ENCODE peak calls at places on chromosomes 1 and 21, in eight cellular contexts. E is activated CD4-positive, alpha-beta T cell treated with anti-CD3 and anti-CD28 coated beads for 24 hours; Z is NCI-H345; I is T-helper 22 cell; L is NCI-H460; P is epithelial cell of esophagus; N is NCI-H1105 treated with DMSO at 0.1 percent for 48 hours; R is Caki2. D is an unnamed sample.

GRCh38 chr1:72281637-72282270 is 585 bp downstream of the NEGR1 start:
- DNase-seq in E (no peak), Z (peak; percentile 65), I (no peak), L (no peak), P (peak; percentile 4), N (peak; percentile 55), R (peak; percentile 3), D (no peak)

GRCh38 chr1:156475568-156476500 is 24.7 kb downstream of the MEF2D start:
- DNase-seq in E (no peak), Z (no peak), I (no peak), L (no peak), P (peak; percentile 50), N (no peak), R (no peak), D (no peak)

GRCh38 chr1:184891440-184891839 is 82.9 kb downstream of the NIBAN1 start:
- DNase-seq in E (no peak), Z (no peak), I (no peak), L (no peak), P (no peak), N (no peak), R (no peak), D (no peak)

GRCh38 chr1:224745388-224745787 is 129.3 kb downstream of the CNIH3 start:
- DNase-seq in E (no peak), Z (no peak), I (no peak), L (no peak), P (no peak), N (no peak), R (no peak), D (no peak)

GRCh38 chr1:24481098-24481497 is 21.5 kb upstream of the RCAN3 start:
- DNase-seq in E (peak; percentile 45), Z (no peak), I (peak; percentile 46), L (no peak), P (no peak), N (no peak), R (no peak), D (no peak)

GRCh38 chr1:216961516-216961915 is 238.3 kb upstream of the ESRRG start:
- DNase-seq in E (no peak), Z (no peak), I (no peak), L (no peak), P (peak; percentile 9), N (no peak), R (no peak), D (no peak)

GRCh38 chr1:8763888-8764287 is 53.6 kb downstream of the RERE start:
- DNase-seq in E (no peak), Z (no peak), I (no peak), L (no peak), P (peak; percentile 34), N (no peak), R (no peak), D (no peak)

GRCh38 chr1:172969611-172970010 is 81.1 kb downstream of the TNFSF18 start:
- DNase-seq in E (no peak), Z (no peak), I (no peak), L (peak; percentile 92), P (peak; percentile 27), N (no peak), R (no peak), D (no peak)

GRCh38 chr1:106621853-106622252 is 434.6 kb upstream of the PRMT6 start:
- DNase-seq in E (no peak), Z (peak; percentile 33), I (no peak), L (no peak), P (no peak), N (peak; percentile 93), R (peak; percentile 73), D (no peak)

GRCh38 chr1:83583351-83584014 is 415.4 kb downstream of the TTLL7 start:
- DNase-seq in E (no peak), Z (peak; percentile 10), I (no peak), L (no peak), P (peak; percentile 46), N (peak; percentile 31), R (no peak), D (no peak)

GRCh38 chr1:232627645-232628334 is 2.1 kb downstream of the SIPA1L2 start:
- DNase-seq in E (no peak), Z (peak; percentile 74), I (no peak), L (peak; percentile 54), P (peak; percentile 86), N (peak; percentile 78), R (peak; percentile 73), D (no peak)

GRCh38 chr1:110083453-110084225 is 13.2 kb upstream of the ALX3 start:
- DNase-seq in E (no peak), Z (no peak), I (no peak), L (no peak), P (no peak), N (no peak), R (no peak), D (no peak)

GRCh38 chr1:42348498-42348897 is 13.5 kb upstream of the FOXJ3 start:
- DNase-seq in E (no peak), Z (peak; percentile 4), I (no peak), L (no peak), P (no peak), N (peak; percentile 45), R (no peak), D (no peak)

GRCh38 chr1:229947968-229948367 is 119.1 kb upstream of the GALNT2 start:
- DNase-seq in E (no peak), Z (no peak), I (no peak), L (no peak), P (peak; percentile 73), N (no peak), R (no peak), D (peak; percentile 51)

GRCh38 chr1:109615879-109616278 is 3.5 kb downstream of the GNAT2 start:
- DNase-seq in E (no peak), Z (no peak), I (peak; percentile 48), L (no peak), P (no peak), N (no peak), R (no peak), D (no peak)

GRCh38 chr1:211469113-211469512 is 22.8 kb downstream of the RD3 start:
- DNase-seq in E (no peak), Z (no peak), I (no peak), L (no peak), P (no peak), N (no peak), R (no peak), D (no peak)

GRCh38 chr1:85571830-85572229 is 8.7 kb upstream of the CCN1 start:
- DNase-seq in E (no peak), Z (no peak), I (no peak), L (no peak), P (peak; percentile 97), N (no peak), R (no peak), D (peak; percentile 92)

GRCh38 chr1:27868556-27868931 is 3.8 kb upstream of the THEMIS2 start:
- DNase-seq in E (no peak), Z (no peak), I (no peak), L (no peak), P (peak; percentile 61), N (no peak), R (no peak), D (no peak)

GRCh38 chr1:200380589-200381021 is 29.2 kb downstream of the ZNF281 start:
- DNase-seq in E (no peak), Z (no peak), I (no peak), L (no peak), P (no peak), N (no peak), R (no peak), D (no peak)

GRCh38 chr1:168054117-168054516 is 82.6 kb downstream of the GPR161 start:
- DNase-seq in E (no peak), Z (no peak), I (no peak), L (no peak), P (no peak), N (no peak), R (no peak), D (no peak)

GRCh38 chr1:198234511-198235251 is 77.9 kb downstream of the NEK7 start:
- DNase-seq in E (no peak), Z (no peak), I (no peak), L (no peak), P (peak; percentile 49), N (no peak), R (peak; percentile 49), D (no peak)

GRCh38 chr1:55480396-55480795 is 265.2 kb upstream of the USP24 start:
- DNase-seq in E (no peak), Z (no peak), I (no peak), L (no peak), P (no peak), N (no peak), R (peak; percentile 26), D (no peak)

GRCh38 chr1:42913426-42914091 is 45.1 kb downstream of the SLC2A1 start:
- DNase-seq in E (peak; percentile 46), Z (peak; percentile 65), I (peak; percentile 39), L (peak; percentile 76), P (peak; percentile 85), N (peak; percentile 81), R (peak; percentile 39), D (no peak)

GRCh38 chr1:117493906-117494305 is 111.9 kb upstream of the TENT5C start:
- DNase-seq in E (no peak), Z (no peak), I (no peak), L (no peak), P (no peak), N (no peak), R (no peak), D (no peak)

GRCh38 chr1:19373206-19374126 is 61.3 kb downstream of the SLC66A1 start:
- DNase-seq in E (no peak), Z (no peak), I (no peak), L (no peak), P (no peak), N (no peak), R (no peak), D (no peak)

GRCh38 chr1:231933711-231934626 is 307.4 kb downstream of the DISC1 start:
- DNase-seq in E (no peak), Z (no peak), I (no peak), L (no peak), P (no peak), N (no peak), R (no peak), D (no peak)

GRCh38 chr1:92030701-92031107 is 919 bp downstream of the EPHX4 start:
- DNase-seq in E (no peak), Z (no peak), I (no peak), L (no peak), P (peak; percentile 79), N (peak; percentile 17), R (peak; percentile 1), D (peak; percentile 41)

GRCh38 chr1:157542676-157543075 is 9.6 kb downstream of the FCRL5 start:
- DNase-seq in E (no peak), Z (peak; percentile 9), I (no peak), L (no peak), P (no peak), N (peak; percentile 71), R (peak; percentile 13), D (no peak)

GRCh38 chr1:82485591-82486369 is 685.0 kb downstream of the ADGRL2 start:
- DNase-seq in E (no peak), Z (peak; percentile 46), I (no peak), L (no peak), P (peak; percentile 46), N (no peak), R (peak; percentile 66), D (no peak)

GRCh38 chr1:167630568-167631385 is 745 bp downstream of the RCSD1 start:
- DNase-seq in E (no peak), Z (no peak), I (no peak), L (no peak), P (no peak), N (no peak), R (no peak), D (no peak)

GRCh38 chr1:228833911-228834631 is 98.8 kb downstream of the RHOU start:
- DNase-seq in E (no peak), Z (no peak), I (no peak), L (no peak), P (no peak), N (no peak), R (peak; percentile 60), D (no peak)

GRCh38 chr21:34822957-34823356 is 154.2 kb downstream of the CLIC6 start:
- DNase-seq in E (no peak), Z (no peak), I (no peak), L (no peak), P (peak; percentile 92), N (no peak), R (no peak), D (no peak)

GRCh38 chr1:163307479-163308171 is 14.1 kb upstream of the NUF2 start:
- DNase-seq in E (no peak), Z (no peak), I (no peak), L (no peak), P (peak; percentile 24), N (no peak), R (peak; percentile 64), D (no peak)

GRCh38 chr1:155177192-155177917 is 3.7 kb downstream of the TRIM46 start:
- DNase-seq in E (no peak), Z (no peak), I (no peak), L (no peak), P (peak; percentile 50), N (no peak), R (no peak), D (no peak)